ENCODE peak calls at places on chromosome 9, in four cellular contexts. R is A549, S is aorta, C is stomach. I is an unnamed sample. For H3K9me3, the result is how much of the 10 kb centered on the place peaks cover.

GRCh38 chr9:125493384-125493783 is 213.6 kb downstream of the MAPKAP1 start:
- DNase-seq in R (no peak), S (no peak), C (peak), I (no peak)

GRCh38 chr9:16572005-16572727 is 298.3 kb downstream of the BNC2 start:
- DNase-seq in S (no peak), R (no peak), C (no peak), I (peak)

GRCh38 chr9:91039125-91039834 is 237.7 kb downstream of the SYK start:
- DNase-seq in R (no peak), C (no peak), S (no peak), I (no peak)

GRCh38 chr9:123883634-123884033 is 46.3 kb downstream of the DENND1A start:
- DNase-seq in R (no peak), S (no peak), C (no peak), I (no peak)

GRCh38 chr9:82036101-82036500 is 47.5 kb downstream of the SPATA31D1 start:
- DNase-seq in R (no peak), S (no peak), C (no peak), I (no peak)

GRCh38 chr9:94993141-94993820 is 266.8 kb downstream of the AOPEP start:
- DNase-seq in R (no peak), C (no peak), S (no peak), I (peak)

GRCh38 chr9:122190597-122191381 is 31.1 kb downstream of the MORN5 start:
- DNase-seq in R (peak), C (peak), S (no peak), I (no peak)

GRCh38 chr9:87546704-87547103 is 49.0 kb downstream of the DAPK1 start:
- DNase-seq in C (no peak), R (no peak), S (no peak), I (peak)

GRCh38 chr9:120890415-120891254 is 13.6 kb upstream of the PHF19 start:
- DNase-seq in S (no peak), C (no peak), R (no peak), I (no peak)

GRCh38 chr9:114026335-114026734 is 51.8 kb downstream of the AMBP start:
- DNase-seq in C (no peak), R (no peak), S (no peak), I (no peak)

GRCh38 chr9:69444021-69444420 is 119.0 kb downstream of the ENTREP1 start:
- DNase-seq in C (no peak), S (no peak), R (no peak), I (peak)

GRCh38 chr9:84271004-84271886 is 69.3 kb downstream of the SLC28A3 start:
- DNase-seq in S (peak), R (no peak), C (peak), I (peak)

GRCh38 chr9:68704804-68705635 is at the start of gene PIP5K1B:
- DNase-seq in C (peak), R (peak), S (peak), I (peak)

GRCh38 chr9:4114569-4115505 is 185.0 kb downstream of the GLIS3 start:
- DNase-seq in R (peak), C (no peak), S (peak), I (peak)

DNA sequence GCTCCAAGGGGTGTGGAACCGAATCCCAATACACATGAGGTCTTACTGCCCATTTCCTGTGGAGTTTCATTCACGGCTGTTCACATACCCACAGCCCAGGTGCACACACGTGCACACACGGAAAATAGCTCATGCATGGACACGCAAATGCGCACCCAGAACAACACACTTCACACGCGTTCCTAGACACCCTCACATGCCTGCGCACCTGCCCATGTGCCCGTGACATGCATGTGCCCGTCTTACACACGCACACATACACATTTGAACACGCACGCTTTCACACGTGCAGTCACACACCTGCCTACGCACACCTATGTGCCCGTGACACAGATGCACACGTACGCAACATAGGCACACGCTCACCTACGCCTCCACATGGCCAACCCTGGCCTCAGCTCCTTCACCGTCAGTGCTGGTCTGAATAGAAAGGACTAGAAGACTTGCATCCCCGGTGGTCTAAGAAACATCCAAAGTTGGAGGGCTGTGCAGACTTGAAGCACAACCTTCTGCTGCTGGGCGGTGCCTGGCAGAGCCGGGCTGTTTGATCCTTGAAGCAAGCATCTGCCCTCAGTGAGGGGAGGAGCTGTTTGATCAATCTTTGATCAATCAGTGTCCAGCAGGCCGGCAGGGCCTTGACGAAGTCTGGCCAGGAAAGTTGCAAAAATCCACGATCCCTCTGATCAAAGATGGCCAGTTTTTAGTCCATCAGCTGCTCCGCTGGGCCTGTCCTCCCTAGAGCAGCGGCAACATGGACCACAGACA is 164.7 kb downstream of the OLFM1 start:
- DNase-seq in S (peak), R (no peak), C (no peak), I (no peak)
- H3K9me3 ChIP-seq in S (under half), R (under half), C (under half), I (under half)

DNA sequence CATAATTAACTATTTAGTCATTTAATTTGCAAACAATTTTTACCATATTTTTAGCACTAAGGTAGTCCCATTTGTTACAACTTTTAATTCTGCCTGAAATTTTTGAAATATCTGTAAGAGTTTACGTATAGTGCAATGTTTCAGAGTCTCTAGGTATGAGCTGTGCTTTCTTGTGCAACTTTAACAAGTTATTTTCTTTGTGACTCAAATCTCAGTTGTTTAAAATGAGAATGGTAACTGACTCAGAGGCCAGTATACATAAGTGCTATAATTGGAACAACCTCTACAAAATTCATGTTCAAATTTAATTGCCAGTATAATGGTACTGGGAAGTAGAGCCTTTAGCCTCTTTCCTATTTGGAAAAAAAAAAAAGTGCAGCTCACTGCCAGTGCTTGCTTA is 14.2 kb upstream of the ZNF883 start:
- DNase-seq in C (no peak), S (no peak), R (no peak), I (no peak)
- H3K9me3 ChIP-seq in C (under half), S (under half), R (under half), I (half or more)

GRCh38 chr9:92850898-92851297 is 26.9 kb downstream of the ZNF484 start:
- DNase-seq in C (no peak), S (no peak), R (peak), I (no peak)

GRCh38 chr9:92846662-92847145 is 31.1 kb downstream of the ZNF484 start:
- DNase-seq in R (peak), S (no peak), C (no peak), I (no peak)
- H3K9me3 ChIP-seq in R (half or more), S (under half), C (under half), I (half or more)

GRCh38 chr9:75811692-75812091 is 78.8 kb upstream of the PCSK5 start:
- DNase-seq in S (no peak), C (no peak), R (no peak), I (no peak)

GRCh38 chr9:75810063-75810462 is 80.4 kb upstream of the PCSK5 start:
- DNase-seq in R (no peak), S (no peak), C (no peak), I (no peak)

GRCh38 chr9:75812139-75812538 is 78.3 kb upstream of the PCSK5 start:
- DNase-seq in R (no peak), C (no peak), S (no peak), I (no peak)
- H3K9me3 ChIP-seq in R (under half), C (under half), S (under half), I (half or more)

GRCh38 chr9:137970686-137971476 is 93.3 kb downstream of the CACNA1B start:
- DNase-seq in C (peak), S (peak), R (no peak), I (no peak)
- H3K9me3 ChIP-seq in C (under half), S (under half), R (under half), I (under half)

GRCh38 chr9:1117439-1117838 is 67.3 kb downstream of the DMRT2 start:
- DNase-seq in C (no peak), S (no peak), R (no peak), I (no peak)
- H3K9me3 ChIP-seq in C (under half), S (under half), R (under half), I (under half)

GRCh38 chr9:101415578-101415977 is 16.9 kb downstream of the ZNF189 start:
- DNase-seq in R (no peak), C (no peak), S (no peak), I (no peak)
- H3K9me3 ChIP-seq in R (half or more), C (under half), S (under half), I (under half)

DNA sequence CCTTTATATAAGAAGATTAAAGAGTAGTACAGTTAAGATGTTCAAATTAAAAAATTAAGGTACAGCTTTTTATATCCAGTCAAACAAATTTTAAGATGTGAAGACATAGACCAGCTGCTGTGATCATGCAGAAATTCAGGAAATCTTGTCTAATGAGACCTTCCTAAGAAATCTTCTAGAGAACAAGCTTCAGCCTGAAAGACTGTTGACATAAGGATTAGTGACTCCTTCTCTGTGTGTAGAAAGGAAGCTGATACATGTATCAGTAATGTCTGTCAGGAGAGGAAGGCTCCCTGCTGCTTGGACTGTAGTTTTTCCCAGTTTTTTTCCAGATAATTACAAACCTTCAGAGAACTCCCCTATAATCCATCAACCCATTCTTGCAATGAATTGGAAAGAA is 75.8 kb upstream of the PCSK5 start:
- DNase-seq in C (no peak), S (no peak), R (no peak), I (peak)
- H3K9me3 ChIP-seq in C (under half), S (under half), R (under half), I (half or more)

GRCh38 chr9:61674882-61675281 is 485.0 kb downstream of the SPATA31A7 start:
- DNase-seq in C (no peak), S (no peak), R (no peak), I (no peak)

GRCh38 chr9:61671276-61671973 is 481.6 kb downstream of the SPATA31A7 start:
- DNase-seq in R (no peak), C (no peak), S (no peak), I (no peak)

GRCh38 chr9:61673664-61674381 is 484.0 kb downstream of the SPATA31A7 start:
- DNase-seq in C (no peak), R (no peak), S (peak), I (no peak)

GRCh38 chr9:61673247-61673646 is 483.4 kb downstream of the SPATA31A7 start:
- DNase-seq in C (no peak), R (no peak), S (no peak), I (no peak)

GRCh38 chr9:61674465-61674864 is 484.6 kb downstream of the SPATA31A7 start:
- DNase-seq in S (no peak), R (no peak), C (no peak), I (no peak)
- H3K9me3 ChIP-seq in S (under half), R (under half), C (under half), I (under half)

GRCh38 chr9:8338742-8339425 is 539.3 kb upstream of the DMAC1 start:
- DNase-seq in R (no peak), S (no peak), C (no peak), I (no peak)
- H3K9me3 ChIP-seq in R (under half), S (under half), C (under half), I (under half)